ENCODE peak calls at places on chromosome 15, in five cellular contexts. S is tibial artery, Y is HTR-8/SVneo, F is AML-193, G is ACHN. R is an unnamed sample.

GRCh38 chr15:48682949-48683651 is 37.6 kb upstream of the FBN1 start:
- DNase-seq in S (no peak), G (no peak), Y (no peak), F (no peak), R (no peak)

GRCh38 chr15:37682304-37682703 is 252.1 kb upstream of the TMCO5A start:
- DNase-seq in G (peak), Y (no peak), F (peak), S (no peak), R (peak)

GRCh38 chr15:35838422-35839150 is 292.6 kb upstream of the DPH6 start:
- DNase-seq in S (no peak), F (no peak), G (no peak), Y (no peak), R (no peak)

GRCh38 chr15:85379403-85380131 is 836 bp upstream of the AKAP13 start:
- DNase-seq in G (peak), Y (no peak), S (no peak), F (no peak), R (peak)

GRCh38 chr15:67138946-67139855 is 73.8 kb downstream of the SMAD3 start:
- DNase-seq in F (no peak), Y (no peak), G (no peak), S (peak), R (no peak)

GRCh38 chr15:48602358-48603122 is 43.0 kb downstream of the FBN1 start:
- DNase-seq in F (no peak), Y (peak), S (no peak), G (no peak), R (no peak)

GRCh38 chr15:64753419-64754185 is 21.8 kb downstream of the RBPMS2 start:
- DNase-seq in S (no peak), F (no peak), G (no peak), Y (no peak), R (no peak)

GRCh38 chr15:82079736-82080135 is 33.9 kb upstream of the MEX3B start:
- DNase-seq in F (no peak), G (no peak), S (no peak), Y (no peak), R (no peak)

GRCh38 chr15:71612869-71613268 is 197.5 kb upstream of the NR2E3 start:
- DNase-seq in F (no peak), S (no peak), Y (no peak), G (no peak), R (no peak)

GRCh38 chr15:58764468-58764867 is 6.6 kb upstream of the MINDY2 start:
- DNase-seq in F (no peak), S (no peak), Y (no peak), G (no peak), R (no peak)

GRCh38 chr15:90580541-90580940 is 50.8 kb downstream of the CRTC3 start:
- DNase-seq in S (no peak), F (no peak), Y (no peak), G (no peak), R (no peak)

GRCh38 chr15:25713736-25714537 is 149.2 kb downstream of the ATP10A start:
- DNase-seq in S (peak), F (no peak), Y (no peak), G (no peak), R (no peak)

GRCh38 chr15:58161436-58161835 is 23.3 kb downstream of the AQP9 start:
- DNase-seq in F (no peak), S (no peak), G (no peak), Y (no peak), R (no peak)